ENCODE peak calls at places on chromosomes 11 and 22, in eight cellular contexts. B, O, K, Z, W, Y, H and Q are unnamed samples.

GRCh38 chr22:29654420-29654819 is 51.0 kb downstream of the NF2 start:
- DNase-seq in B (no peak), O (no peak), K (no peak), Z (no peak), W (no peak), Y (no peak), H (no peak), Q (no peak)

GRCh38 chr22:45638834-45639746 is 32.5 kb upstream of the ATXN10 start:
- DNase-seq in B (no peak), O (no peak), K (peak), Z (peak), W (peak), Y (no peak), H (no peak), Q (no peak)

GRCh38 chr11:12693485-12694181 is 19.4 kb downstream of the TEAD1 start:
- DNase-seq in B (no peak), O (no peak), K (peak), Z (peak), W (peak), Y (no peak), H (no peak), Q (no peak)

GRCh38 chr22:19700790-19701419 is 13.4 kb upstream of the SEPTIN5 start:
- DNase-seq in B (no peak), O (no peak), K (no peak), Z (no peak), W (no peak), Y (no peak), H (no peak), Q (no peak)

GRCh38 chr11:15523576-15523975 is 408.9 kb downstream of the INSC start:
- DNase-seq in B (no peak), O (peak), K (no peak), Z (no peak), W (no peak), Y (no peak), H (no peak), Q (no peak)

GRCh38 chr11:76682681-76683080 is 12.1 kb upstream of the LRRC32 start:
- DNase-seq in B (no peak), O (no peak), K (no peak), Z (no peak), W (no peak), Y (no peak), H (no peak), Q (no peak)

GRCh38 chr11:5369793-5370192 is 13.8 kb upstream of the OR51M1 start:
- DNase-seq in B (no peak), O (no peak), K (no peak), Z (no peak), W (no peak), Y (no peak), H (no peak), Q (no peak)

GRCh38 chr11:68575025-68575665 is 109.2 kb upstream of the GAL start:
- DNase-seq in B (no peak), O (no peak), K (no peak), Z (no peak), W (no peak), Y (no peak), H (no peak), Q (no peak)

GRCh38 chr22:33898121-33898520 is 22.2 kb downstream of the LARGE1 start:
- DNase-seq in B (no peak), O (no peak), K (no peak), Z (no peak), W (no peak), Y (no peak), H (no peak), Q (no peak)

GRCh38 chr22:29477919-29478318 is 2.1 kb upstream of the NEFH start:
- DNase-seq in B (peak), O (no peak), K (no peak), Z (no peak), W (no peak), Y (no peak), H (no peak), Q (no peak)

GRCh38 chr11:87019582-87020271 is 18.0 kb upstream of the TMEM135 start:
- DNase-seq in B (no peak), O (no peak), K (no peak), Z (no peak), W (no peak), Y (no peak), H (no peak), Q (no peak)

GRCh38 chr11:64080390-64080789 is 44.7 kb downstream of the FLRT1 start:
- DNase-seq in B (no peak), O (no peak), K (no peak), Z (no peak), W (no peak), Y (no peak), H (no peak), Q (no peak)

GRCh38 chr11:82846037-82846383 is 54.2 kb downstream of the PRCP start:
- DNase-seq in B (no peak), O (no peak), K (peak), Z (no peak), W (no peak), Y (no peak), H (peak), Q (no peak)